ENCODE peak calls at places on chromosomes 7 and 10, in five cellular contexts. T is IMR-90, A is AG04450, K is brain microvascular endothelial cell, L is HCT116. R is an unnamed sample.
A peak's percentile ranks its signal among the peaks of the same experiment; 100 is the strongest.

GRCh38 chr10:118238573-118239240 is 103.4 kb downstream of the FAM204A start:
- DNase-seq in T (peak; percentile 8), L (no peak), A (no peak), K (peak; percentile 12), R (peak; percentile 24)

GRCh38 chr10:18290651-18291313 is 150.6 kb downstream of the CACNB2 start:
- DNase-seq in K (no peak), L (no peak), A (no peak), T (no peak), R (no peak)

GRCh38 chr7:134845461-134845860 is 66.0 kb downstream of the CALD1 start:
- DNase-seq in A (no peak), K (no peak), T (no peak), L (peak; percentile 38), R (peak; percentile 34)

GRCh38 chr7:44988718-44989117 is 9.9 kb upstream of the MYO1G start:
- DNase-seq in T (no peak), A (no peak), K (no peak), L (no peak), R (no peak)

GRCh38 chr7:5390918-5391317 is 32.7 kb downstream of the TNRC18 start:
- DNase-seq in T (no peak), A (no peak), L (no peak), K (no peak), R (no peak)

GRCh38 chr7:99210265-99210970 is 2.5 kb upstream of the KPNA7 start:
- DNase-seq in K (no peak), L (no peak), A (no peak), T (no peak), R (peak; percentile 65)

GRCh38 chr7:123265853-123266252 is 66.1 kb upstream of the SLC13A1 start:
- DNase-seq in K (no peak), T (no peak), L (no peak), A (no peak), R (no peak)

GRCh38 chr7:69739906-69740545 is 141.8 kb downstream of the AUTS2 start:
- DNase-seq in L (no peak), A (no peak), K (no peak), T (no peak), R (no peak)

GRCh38 chr10:82762641-82763040 is 887.6 kb downstream of the NRG3 start:
- DNase-seq in A (no peak), L (no peak), T (no peak), K (no peak), R (no peak)

GRCh38 chr10:126580873-126581647 is 89.4 kb downstream of the C10orf90 start:
- DNase-seq in K (no peak), A (no peak), T (no peak), L (no peak), R (no peak)

GRCh38 chr7:112510032-112510742 is 29.4 kb downstream of the LSMEM1 start:
- DNase-seq in K (peak; percentile 64), A (peak; percentile 30), T (peak; percentile 80), L (no peak), R (no peak)

GRCh38 chr7:32564542-32564941 is 69.3 kb downstream of the AVL9 start:
- DNase-seq in A (peak; percentile 24), T (peak; percentile 50), L (no peak), K (peak; percentile 22), R (no peak)

GRCh38 chr10:125008689-125009579 is 67.0 kb downstream of the ZRANB1 start:
- DNase-seq in L (no peak), K (no peak), A (no peak), T (no peak), R (peak; percentile 26)

DNA sequence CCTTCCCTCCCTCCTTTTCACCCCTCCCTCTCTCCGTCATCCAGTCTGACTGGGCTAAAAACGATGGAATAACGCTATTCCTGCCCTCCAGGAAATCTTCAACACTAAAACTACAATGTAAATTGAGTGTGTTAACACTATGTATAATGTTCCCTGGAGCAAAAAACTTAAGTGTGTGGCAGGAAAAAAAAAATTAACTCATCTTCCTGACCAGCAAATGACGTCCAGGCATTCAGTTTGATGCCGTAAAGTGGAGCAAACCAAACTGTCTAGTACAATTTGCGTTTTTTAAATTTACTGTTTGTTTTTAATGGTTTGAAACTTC is 545 bp upstream of the MTPN start:
- DNase-seq in K (no peak), L (no peak), T (no peak), A (no peak), R (no peak)
- H3K27ac ChIP-seq in K (no peak overlapping the region), L (no peak overlapping the region), T (no peak overlapping the region), A (no peak overlapping the region), R (no peak overlapping the region)

GRCh38 chr7:97064020-97064419 is 39.4 kb upstream of the DLX5 start:
- DNase-seq in L (no peak), K (no peak), A (no peak), T (no peak), R (no peak)

DNA sequence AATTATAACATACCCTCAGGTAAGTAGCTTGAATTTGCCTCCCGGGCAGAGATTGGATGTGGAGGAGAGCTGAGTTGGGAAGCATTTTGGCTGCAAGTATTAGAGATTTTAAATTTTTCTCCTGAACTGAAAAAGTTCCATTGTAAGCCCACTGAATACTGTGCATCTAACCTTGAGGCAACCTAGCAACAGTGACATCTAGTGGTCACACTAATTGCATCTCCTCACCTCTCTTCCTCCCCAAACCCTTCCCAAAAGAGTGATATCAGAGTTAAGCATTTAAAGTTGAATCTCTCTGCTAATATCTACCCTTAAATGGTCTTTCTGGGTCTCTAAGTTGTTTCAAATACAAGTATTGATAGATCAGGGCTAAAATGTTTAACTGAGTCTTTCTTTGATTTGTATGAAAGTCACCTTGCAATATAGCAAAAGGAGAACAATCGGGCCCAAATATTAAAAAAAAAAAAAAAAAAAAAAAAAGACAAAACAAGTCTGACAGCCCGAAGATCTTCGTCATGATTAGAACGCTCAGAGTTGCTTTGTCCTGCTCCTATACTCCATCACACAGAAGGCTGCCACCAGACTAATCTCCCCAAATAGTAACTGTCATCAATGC is 40.4 kb upstream of the DLX5 start:
- DNase-seq in L (peak; percentile 34), A (peak; percentile 11), T (peak; percentile 58), K (peak; percentile 39), R (peak; percentile 42)
- TF ChIP-seq CTCF in L (no peak), A (peak; percentile 80), T (peak; percentile 59), K (peak; percentile 73), R (peak; percentile 90)

GRCh38 chr10:24255115-24255895 is 46.4 kb downstream of the KIAA1217 start:
- DNase-seq in K (no peak), L (no peak), T (no peak), A (no peak), R (peak; percentile 92)

GRCh38 chr10:24255907-24256306 is 47.0 kb downstream of the KIAA1217 start:
- DNase-seq in L (no peak), A (no peak), K (no peak), T (no peak), R (peak; percentile 88)

GRCh38 chr10:24251547-24251946 is 42.6 kb downstream of the KIAA1217 start:
- DNase-seq in K (no peak), A (no peak), T (no peak), L (no peak), R (no peak)

GRCh38 chr10:24256619-24257018 is 47.7 kb downstream of the KIAA1217 start:
- DNase-seq in K (no peak), T (no peak), L (no peak), A (no peak), R (no peak)

DNA sequence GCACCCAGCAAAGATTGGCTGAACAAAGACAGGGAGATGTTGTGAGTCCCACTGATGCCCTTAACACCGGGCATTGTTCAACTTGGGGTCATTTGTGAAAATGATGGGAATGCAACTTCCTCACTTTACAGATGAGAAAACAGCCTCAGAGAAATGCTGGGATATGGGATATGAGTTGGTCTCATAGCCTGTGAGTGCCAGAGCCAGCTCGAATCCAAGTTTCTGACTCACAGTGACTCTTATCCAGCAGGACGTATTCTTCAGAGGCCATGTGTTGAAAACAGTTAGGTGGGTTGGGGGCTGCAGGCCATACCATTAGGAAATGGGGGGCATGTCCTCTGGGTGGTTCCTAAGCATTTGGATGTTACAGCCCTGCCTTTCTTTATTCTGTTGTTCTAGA is 45.2 kb downstream of the KIAA1217 start:
- DNase-seq in A (no peak), T (peak; percentile 40), L (no peak), K (no peak), R (no peak)
- H3K27ac ChIP-seq in A (no peak overlapping the region), T (no peak overlapping the region), L (no peak overlapping the region), K (no peak overlapping the region), R (peak overlapping the region; percentile 99)

DNA sequence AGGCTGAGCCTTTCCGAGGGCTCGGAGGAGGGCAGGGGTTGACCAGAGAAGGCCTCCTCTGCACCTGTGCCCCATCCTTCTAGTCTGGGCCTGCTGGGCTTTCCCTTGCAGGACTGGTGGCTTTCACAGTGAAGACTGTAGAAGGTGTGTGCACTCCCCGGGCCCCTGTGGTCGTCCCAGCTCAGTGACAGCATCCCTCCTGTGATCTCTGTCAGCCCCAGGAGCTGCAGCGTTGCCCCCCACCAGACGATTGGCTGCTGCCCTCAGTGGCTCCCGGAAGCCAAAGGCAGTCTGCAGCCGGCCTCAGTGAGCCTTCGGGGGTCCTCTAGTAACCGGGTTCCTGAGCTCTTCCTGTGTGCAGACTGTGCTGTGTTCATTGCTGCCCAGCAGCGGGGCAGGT is 69.4 kb upstream of the EN2 start:
- DNase-seq in T (no peak), K (no peak), A (no peak), L (no peak), R (no peak)
- TF ChIP-seq CTCF in T (no peak), K (no peak), A (no peak), L (no peak), R (no peak)

DNA sequence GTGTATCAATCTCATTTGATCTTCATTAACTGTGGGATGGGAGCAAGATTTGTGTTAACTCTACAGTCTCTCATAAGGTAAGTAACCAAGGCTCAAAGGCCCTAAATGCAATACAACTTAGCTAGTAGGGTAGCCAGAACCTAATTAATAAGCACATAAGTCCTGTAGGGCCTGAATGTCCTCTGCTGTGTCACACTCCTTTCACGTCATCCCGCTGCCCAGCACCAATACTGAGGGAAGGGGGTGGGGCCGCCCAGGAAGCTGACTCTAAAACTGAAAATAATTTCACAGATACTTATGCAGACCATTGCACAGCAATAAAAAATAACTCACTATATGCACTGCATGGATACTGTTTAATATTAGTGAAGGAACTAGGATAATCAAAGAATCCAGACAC is 13.7 kb downstream of the CCDC6 start:
- DNase-seq in T (no peak), A (no peak), L (no peak), K (no peak), R (no peak)
- H3K27ac ChIP-seq in T (no peak overlapping the region), A (no peak overlapping the region), L (no peak overlapping the region), K (no peak overlapping the region), R (no peak overlapping the region)

GRCh38 chr7:72182036-72182435 is 230.1 kb downstream of the CALN1 start:
- DNase-seq in A (no peak), K (no peak), T (no peak), L (no peak), R (no peak)

GRCh38 chr7:72187179-72187578 is 225.0 kb downstream of the CALN1 start:
- DNase-seq in A (no peak), L (no peak), T (no peak), K (no peak), R (no peak)

DNA sequence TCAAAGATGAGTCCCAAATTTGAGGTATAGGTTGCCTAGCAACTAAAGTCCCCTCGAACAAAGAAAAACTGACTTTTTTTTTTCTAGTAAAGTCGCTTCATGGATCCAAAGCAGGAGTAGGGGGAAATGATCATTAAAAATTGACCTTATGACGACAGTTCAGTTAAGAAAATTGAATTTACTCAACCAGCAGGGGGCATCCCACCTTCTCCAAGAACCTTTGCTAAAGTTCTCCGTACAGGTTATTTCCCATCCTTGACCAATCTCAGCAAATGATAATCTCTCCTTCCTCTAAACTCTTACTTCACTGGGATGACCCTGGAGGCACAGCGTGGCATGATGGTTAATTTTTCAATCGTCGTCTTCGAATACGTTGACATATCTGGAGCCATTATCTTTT is 228.3 kb downstream of the CALN1 start:
- DNase-seq in T (no peak), L (peak; percentile 1), A (no peak), K (no peak), R (no peak)
- TF ChIP-seq CTCF in T (no peak), L (no peak), A (no peak), K (no peak), R (no peak)

GRCh38 chr7:17815318-17815717 is 125.0 kb downstream of the SNX13 start:
- DNase-seq in L (no peak), A (no peak), T (no peak), K (no peak), R (no peak)
- H3K27ac ChIP-seq in L (no peak overlapping the region), A (no peak overlapping the region), T (no peak overlapping the region), K (no peak overlapping the region), R (no peak overlapping the region)

R was measured in RWPE1.